ENCODE peak calls at places on chromosomes 6 and 20, in six cellular contexts. F is uterus, R is lower lobe of right lung, T is right lobe of liver, B is stomach, X is ascending aorta. E is an unnamed sample. For H3K4me1, the result is how much of the 10 kb centered on the place peaks cover.

GRCh38 chr6:137758661-137759060 is 108.4 kb upstream of the TNFAIP3 start:
- DNase-seq in F (no peak), R (no peak), T (no peak), B (no peak), X (no peak), E (no peak)

GRCh38 chr20:12808006-12808567 is 200.7 kb upstream of the SPTLC3 start:
- DNase-seq in F (no peak), R (no peak), T (no peak), B (no peak), X (no peak), E (no peak)

GRCh38 chr6:153503810-153504209 is 372.7 kb upstream of the RGS17 start:
- DNase-seq in F (no peak), R (no peak), T (no peak), B (no peak), X (no peak), E (peak)

GRCh38 chr20:62378215-62378614 is 8.7 kb upstream of the RPS21 start:
- DNase-seq in F (no peak), R (no peak), T (no peak), B (no peak), X (no peak), E (peak)

GRCh38 chr20:45328451-45328850 is 19.8 kb downstream of the SDC4 start:
- DNase-seq in F (no peak), R (no peak), T (no peak), B (no peak), X (no peak), E (no peak)

GRCh38 chr6:22468566-22468965 is 100.8 kb upstream of the HDGFL1 start:
- DNase-seq in F (no peak), R (no peak), T (no peak), B (no peak), X (no peak), E (no peak)

GRCh38 chr6:140711019-140711613 is 1336.7 kb upstream of the CITED2 start:
- DNase-seq in F (no peak), R (no peak), T (no peak), B (no peak), X (no peak), E (no peak)

GRCh38 chr6:16964553-16965499 is 137.0 kb upstream of the STMND1 start:
- DNase-seq in F (peak), R (peak), T (peak), B (peak), X (peak), E (peak)

GRCh38 chr6:80466981-80467380 is 360.5 kb downstream of the BCKDHB start:
- DNase-seq in F (no peak), R (no peak), T (no peak), B (no peak), X (no peak), E (no peak)

GRCh38 chr6:83952830-83953229 is 80.7 kb upstream of the MRAP2 start:
- DNase-seq in F (no peak), R (no peak), T (no peak), B (no peak), X (no peak), E (no peak)

GRCh38 chr6:106184629-106185028 is 98.5 kb downstream of the PRDM1 start:
- DNase-seq in F (no peak), R (no peak), T (no peak), B (no peak), X (no peak), E (no peak)

GRCh38 chr6:12064125-12064524 is 52.0 kb downstream of the HIVEP1 start:
- DNase-seq in F (no peak), R (no peak), T (no peak), B (no peak), X (no peak), E (no peak)

GRCh38 chr6:37874726-37875125 is 55.2 kb downstream of the ZFAND3 start:
- DNase-seq in F (no peak), R (no peak), T (no peak), B (no peak), X (no peak), E (no peak)

GRCh38 chr6:40383348-40384115 is 203.6 kb downstream of the LRFN2 start:
- DNase-seq in F (no peak), R (no peak), T (no peak), B (no peak), X (no peak), E (no peak)

GRCh38 chr6:11732036-11732545 is 46.5 kb downstream of the ADTRP start:
- DNase-seq in F (peak), R (peak), T (peak), B (peak), X (peak), E (no peak)

GRCh38 chr6:129671442-129672344 is 38.3 kb downstream of the ARHGAP18 start:
- DNase-seq in F (no peak), R (peak), T (no peak), B (no peak), X (peak), E (no peak)

GRCh38 chr20:44603327-44603726 is 20.9 kb downstream of the PKIG start:
- DNase-seq in F (no peak), R (no peak), T (no peak), B (no peak), X (no peak), E (no peak)

GRCh38 chr20:36880741-36881250 is 4.9 kb downstream of the TLDC2 start:
- DNase-seq in F (no peak), R (no peak), T (no peak), B (no peak), X (no peak), E (no peak)

GRCh38 chr20:13644010-13644409 is 5.3 kb upstream of the TASP1 start:
- DNase-seq in F (no peak), R (no peak), T (no peak), B (no peak), X (no peak), E (no peak)

GRCh38 chr6:167676000-167676665 is 150.6 kb upstream of the AFDN start:
- DNase-seq in F (no peak), R (no peak), T (peak), B (peak), X (no peak), E (no peak)

GRCh38 chr6:168037242-168037641 is 39.8 kb downstream of the KIF25 start:
- DNase-seq in F (peak), R (no peak), T (no peak), B (no peak), X (no peak), E (no peak)

GRCh38 chr20:30912006-30912660 is 345.3 kb upstream of the DEFB115 start:
- DNase-seq in F (no peak), R (peak), T (no peak), B (no peak), X (no peak), E (peak)

GRCh38 chr6:17497701-17498100 is 102.4 kb upstream of the FAM8A1 start:
- DNase-seq in F (no peak), R (no peak), T (no peak), B (no peak), X (no peak), E (no peak)

GRCh38 chr20:57211949-57212889 is 54.2 kb downstream of the BMP7 start:
- DNase-seq in F (peak), R (no peak), T (no peak), B (peak), X (peak), E (peak)

GRCh38 chr6:75204222-75204958 is 1.5 kb downstream of the COL12A1 start:
- DNase-seq in F (peak), R (peak), T (peak), B (peak), X (peak), E (peak)

GRCh38 chr6:16706029-16706428 is 55.2 kb downstream of the ATXN1 start:
- DNase-seq in F (no peak), R (no peak), T (no peak), B (no peak), X (no peak), E (no peak)

GRCh38 chr6:25387483-25387882 is 108.3 kb downstream of the CARMIL1 start:
- DNase-seq in F (no peak), R (no peak), T (no peak), B (no peak), X (no peak), E (no peak)

GRCh38 chr6:168034537-168034936 is 37.1 kb downstream of the KIF25 start:
- DNase-seq in F (no peak), R (no peak), T (no peak), B (no peak), X (no peak), E (no peak)

GRCh38 chr20:45410887-45411286 is 2.8 kb downstream of the DBNDD2 start:
- DNase-seq in F (no peak), R (no peak), T (no peak), B (no peak), X (no peak), E (no peak)

GRCh38 chr20:21251278-21251677 is 51.9 kb upstream of the XRN2 start:
- DNase-seq in F (no peak), R (no peak), T (no peak), B (no peak), X (no peak), E (no peak)

GRCh38 chr6:10420546-10421507 is 6.0 kb upstream of the TFAP2A start:
- DNase-seq in F (no peak), R (no peak), T (no peak), B (no peak), X (no peak), E (peak)

GRCh38 chr6:104281370-104281769 is 578.3 kb downstream of the HACE1 start:
- DNase-seq in F (no peak), R (no peak), T (no peak), B (no peak), X (no peak), E (peak)

GRCh38 chr20:46148313-46149213 is 30.4 kb downstream of the CD40 start:
- DNase-seq in F (no peak), R (no peak), T (no peak), B (no peak), X (no peak), E (no peak)

GRCh38 chr6:4564746-4565145 is 211.5 kb upstream of the CDYL start:
- DNase-seq in F (no peak), R (no peak), T (no peak), B (no peak), X (no peak), E (no peak)

GRCh38 chr6:125421853-125422252 is 120.1 kb upstream of the HDDC2 start:
- DNase-seq in F (no peak), R (no peak), T (no peak), B (no peak), X (peak), E (peak)

DNA sequence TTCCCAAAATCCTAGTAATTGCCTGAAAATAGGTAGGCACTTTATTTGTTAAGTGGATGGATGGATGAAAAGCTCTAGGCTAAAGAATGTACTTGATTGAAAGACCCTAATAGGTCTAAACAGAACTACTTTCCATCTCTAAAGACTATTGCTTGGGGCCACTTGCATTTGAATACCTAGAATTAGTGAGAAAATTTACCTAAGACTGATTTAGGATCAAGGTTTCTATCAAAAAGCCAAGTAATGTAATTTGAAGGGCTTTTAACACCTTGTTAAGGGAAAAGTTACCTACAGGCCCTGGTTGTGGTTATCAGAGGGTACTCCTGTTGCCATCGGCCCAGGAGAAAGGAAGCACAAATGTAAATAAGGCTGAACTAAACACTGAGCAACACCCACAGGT is 580.7 kb downstream of the LMBRD1 start:
- DNase-seq in F (no peak), R (no peak), T (no peak), B (no peak), X (no peak), E (peak)
- TF ChIP-seq CTCF in F (no peak), R (no peak), T (no peak), B (no peak), X (no peak), E (no peak)

GRCh38 chr6:118509009-118509617 is 39.0 kb upstream of the PLN start:
- DNase-seq in F (no peak), R (no peak), T (no peak), B (no peak), X (peak), E (peak)
- H3K4me1 ChIP-seq in F (under half), R (under half), T (under half), B (under half), X (under half), E (under half)

GRCh38 chr6:144176043-144176442 is 25.7 kb downstream of the STX11 start:
- DNase-seq in F (no peak), R (no peak), T (no peak), B (no peak), X (no peak), E (no peak)
- H3K4me3 ChIP-seq in F (no peak), R (no peak), T (no peak), B (no peak), X (no peak), E (no peak)

GRCh38 chr6:48476257-48476656 is 365.3 kb upstream of the PTCHD4 start:
- DNase-seq in F (no peak), R (no peak), T (no peak), B (no peak), X (no peak), E (peak)
- TF ChIP-seq CTCF in F (no peak), R (no peak), T (peak), B (no peak), X (no peak), E (peak)

DNA sequence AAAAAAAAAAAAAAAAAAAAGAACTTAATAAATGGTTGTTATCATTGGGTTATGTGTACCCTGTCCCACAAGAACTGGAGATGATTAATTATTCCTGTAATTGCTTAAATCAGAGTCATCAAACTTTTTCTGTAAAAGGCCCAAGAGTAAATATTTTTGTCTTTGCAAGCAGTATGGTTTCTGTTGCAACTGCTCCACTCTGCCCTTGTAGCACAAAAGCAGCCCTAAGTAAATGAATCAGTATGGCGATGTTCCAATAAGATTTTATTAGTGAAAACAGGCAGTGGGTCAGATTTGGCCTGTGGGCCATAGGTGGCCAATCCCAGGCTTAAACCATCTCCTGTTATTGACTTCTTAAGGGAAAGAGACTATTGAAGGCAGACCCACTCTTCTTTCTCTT is 252.7 kb downstream of the TSHZ2 start:
- DNase-seq in F (no peak), R (no peak), T (no peak), B (no peak), X (no peak), E (no peak)
- H3K4me1 ChIP-seq in F (under half), R (under half), T (under half), B (under half), X (under half), E (under half)

GRCh38 chr20:1435337-1435699 is 31.3 kb downstream of the NSFL1C start:
- DNase-seq in F (no peak), R (no peak), T (no peak), B (no peak), X (no peak), E (no peak)
- H3K4me3 ChIP-seq in F (no peak), R (no peak), T (no peak), B (no peak), X (no peak), E (no peak)

DNA sequence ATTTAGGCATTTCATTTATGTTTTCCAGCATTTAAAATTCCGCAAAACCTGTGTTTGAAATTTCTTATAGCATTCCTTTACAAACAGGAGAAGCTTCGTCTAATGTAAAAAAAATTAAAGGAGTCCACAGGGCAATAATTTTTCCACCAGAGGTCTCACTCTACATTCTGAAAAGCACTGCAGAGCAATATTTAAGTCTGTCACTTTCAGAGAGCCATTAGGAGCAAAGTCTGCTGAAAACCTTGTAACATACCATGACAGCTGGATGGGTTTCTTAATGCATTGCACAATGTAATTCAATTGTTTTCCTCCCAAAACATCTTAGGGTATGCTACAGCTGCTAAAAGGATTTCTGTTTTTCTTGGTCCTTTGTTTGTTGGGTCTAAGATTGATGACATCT is 18.0 kb downstream of the BAG2 start:
- DNase-seq in F (no peak), R (no peak), T (no peak), B (no peak), X (no peak), E (no peak)
- TF ChIP-seq CTCF in F (peak), R (peak), T (peak), B (no peak), X (peak), E (peak)

GRCh38 chr20:17992847-17993508 is 24.2 kb downstream of the MGME1 start:
- DNase-seq in F (no peak), R (no peak), T (no peak), B (no peak), X (no peak), E (no peak)
- H3K4me1 ChIP-seq in F (under half), R (under half), T (under half), B (under half), X (under half), E (under half)

GRCh38 chr20:49281059-49281912 is 3.4 kb upstream of the ZNFX1 start:
- DNase-seq in F (no peak), R (no peak), T (no peak), B (no peak), X (no peak), E (peak)
- H3K4me3 ChIP-seq in F (no peak), R (peak), T (no peak), B (peak), X (peak), E (peak)

GRCh38 chr6:30685157-30685976 is 1.1 kb downstream of the PPP1R18 start:
- DNase-seq in F (peak), R (no peak), T (no peak), B (no peak), X (no peak), E (peak)
- TF ChIP-seq CTCF in F (no peak), R (no peak), T (no peak), B (no peak), X (no peak), E (peak)

E was measured in endodermal cell.